ENCODE peak calls at places on chromosome 6, in ten cellular contexts. A is activated naive CD8-positive, alpha-beta T cell treated with anti-CD3 and anti-CD28 coated beads, Interleukin-2, amount 50 U/mL, for 16 hours; W is stimulated activated naive CD8-positive, alpha-beta T cell treated with anti-CD3 and anti-CD28 coated beads, Interleukin-15, amount 100 ng/mL, for 72 hours; L is NAMALWA; Q is stimulated activated CD4-positive, alpha-beta T cell treated with anti-CD3 and anti-CD28 coated beads, Interleukin-15, amount 100 ng/mL, for 24 hours; V is NCI-H2171 treated with DMSO at 0.1 percent for 48 hours; O is mammary epithelial cell; R is WERI-Rb-1; I is sciatic nerve; S is AG04450. N is an unnamed sample.

GRCh38 chr6:35170166-35170565 is 29.0 kb upstream of the TCP11 start:
- DNase-seq in A (no peak), W (no peak), L (no peak), Q (no peak), V (no peak), O (no peak), R (no peak), I (no peak), S (no peak), N (no peak)

GRCh38 chr6:78605909-78606446 is 261.4 kb upstream of the IRAK1BP1 start:
- DNase-seq in A (no peak), W (no peak), L (no peak), Q (no peak), V (no peak), O (peak; percentile 60), R (no peak), I (no peak), S (peak; percentile 34), N (no peak)

GRCh38 chr6:161744211-161745067 is 470.6 kb upstream of the AGPAT4 start:
- DNase-seq in A (no peak), W (no peak), L (no peak), Q (no peak), V (no peak), O (no peak), R (no peak), I (no peak), S (no peak), N (peak; percentile 66)

GRCh38 chr6:35209081-35209480 is 4.7 kb upstream of the SCUBE3 start:
- DNase-seq in A (no peak), W (no peak), L (no peak), Q (no peak), V (peak; percentile 43), O (no peak), R (no peak), I (no peak), S (no peak), N (no peak)

GRCh38 chr6:143955971-143956370 is 52.1 kb downstream of the PLAGL1 start:
- DNase-seq in A (no peak), W (no peak), L (no peak), Q (no peak), V (no peak), O (peak; percentile 17), R (no peak), I (no peak), S (no peak), N (no peak)

GRCh38 chr6:50025258-50025657 is 3.5 kb upstream of the DEFB110 start:
- DNase-seq in A (no peak), W (no peak), L (no peak), Q (no peak), V (no peak), O (peak; percentile 2), R (no peak), I (no peak), S (no peak), N (no peak)

GRCh38 chr6:158908596-158908995 is 89.4 kb upstream of the EZR start:
- DNase-seq in A (no peak), W (no peak), L (no peak), Q (no peak), V (no peak), O (no peak), R (no peak), I (no peak), S (no peak), N (no peak)

GRCh38 chr6:89840538-89840937 is 10.9 kb downstream of the CASP8AP2 start:
- DNase-seq in A (no peak), W (no peak), L (no peak), Q (no peak), V (no peak), O (no peak), R (no peak), I (no peak), S (no peak), N (peak; percentile 31)

GRCh38 chr6:124868476-124868875 is 93.8 kb upstream of the RNF217 start:
- DNase-seq in A (no peak), W (no peak), L (no peak), Q (no peak), V (no peak), O (peak; percentile 13), R (no peak), I (no peak), S (no peak), N (no peak)

GRCh38 chr6:71107935-71108420 is 151.1 kb upstream of the B3GAT2 start:
- DNase-seq in A (no peak), W (no peak), L (no peak), Q (no peak), V (peak; percentile 73), O (peak; percentile 80), R (no peak), I (no peak), S (peak; percentile 18), N (no peak)

GRCh38 chr6:170049641-170050491 is 241.0 kb downstream of the DLL1 start:
- DNase-seq in A (no peak), W (no peak), L (no peak), Q (no peak), V (no peak), O (peak; percentile 8), R (no peak), I (peak; percentile 79), S (peak; percentile 15), N (peak; percentile 56)

GRCh38 chr6:56838965-56839364 is 115.9 kb upstream of the BEND6 start:
- DNase-seq in A (no peak), W (no peak), L (no peak), Q (no peak), V (no peak), O (no peak), R (no peak), I (no peak), S (no peak), N (no peak)

GRCh38 chr6:75431379-75431778 is 62.2 kb downstream of the FILIP1 start:
- DNase-seq in A (no peak), W (no peak), L (no peak), Q (no peak), V (no peak), O (peak; percentile 9), R (peak; percentile 53), I (no peak), S (no peak), N (no peak)

GRCh38 chr6:159168536-159169192 is 536 bp upstream of the FNDC1 start:
- DNase-seq in A (no peak), W (peak; percentile 17), L (no peak), Q (no peak), V (no peak), O (no peak), R (peak; percentile 81), I (peak; percentile 68), S (no peak), N (peak; percentile 65)

GRCh38 chr6:130282234-130282995 is 59.7 kb upstream of the SAMD3 start:
- DNase-seq in A (no peak), W (peak; percentile 21), L (peak; percentile 33), Q (peak; percentile 20), V (no peak), O (peak; percentile 8), R (peak; percentile 21), I (no peak), S (peak; percentile 11), N (peak; percentile 1)

GRCh38 chr6:153424719-153425400 is 293.8 kb upstream of the RGS17 start:
- DNase-seq in A (no peak), W (no peak), L (no peak), Q (no peak), V (no peak), O (no peak), R (no peak), I (no peak), S (no peak), N (no peak)

GRCh38 chr6:63764318-63764916 is 128.8 kb downstream of the PHF3 start:
- DNase-seq in A (no peak), W (no peak), L (peak; percentile 69), Q (no peak), V (peak; percentile 58), O (no peak), R (no peak), I (no peak), S (peak; percentile 15), N (no peak)

GRCh38 chr6:71012871-71013456 is 56.1 kb upstream of the B3GAT2 start:
- DNase-seq in A (no peak), W (no peak), L (peak; percentile 87), Q (peak; percentile 8), V (peak; percentile 85), O (peak; percentile 50), R (no peak), I (no peak), S (no peak), N (peak; percentile 56)

GRCh38 chr6:145319605-145320004 is 415.7 kb downstream of the EPM2A start:
- DNase-seq in A (no peak), W (no peak), L (no peak), Q (no peak), V (no peak), O (no peak), R (no peak), I (no peak), S (no peak), N (no peak)

GRCh38 chr6:105431226-105431625 is 28.3 kb upstream of the PREP start:
- DNase-seq in A (no peak), W (no peak), L (peak; percentile 72), Q (no peak), V (peak; percentile 12), O (peak; percentile 46), R (no peak), I (no peak), S (peak; percentile 15), N (peak; percentile 19)

GRCh38 chr6:162363757-162364156 is 363.8 kb downstream of the PRKN start:
- DNase-seq in A (no peak), W (no peak), L (no peak), Q (no peak), V (no peak), O (no peak), R (no peak), I (no peak), S (no peak), N (no peak)

GRCh38 chr6:27847706-27848105 is 64.5 kb downstream of the OR2B2 start:
- DNase-seq in A (no peak), W (no peak), L (no peak), Q (no peak), V (no peak), O (peak; percentile 31), R (no peak), I (no peak), S (no peak), N (no peak)